ENCODE peak calls at places on chromosomes 11 and 22, in ten cellular contexts. F is HEK293T; R is SW480; A is HT1080; M is retina; U is fibroblast of lung; L is CD4-positive, CD25-positive, alpha-beta regulatory T cell; Q is AG09309; J is LHCN-M2; V is fibroblast of pulmonary artery. N is an unnamed sample.

GRCh38 chr11:86101493-86101892 is 32.6 kb upstream of the PICALM start:
- DNase-seq in Q (no peak), V (peak), U (peak), R (no peak), L (no peak), M (no peak), A (peak), J (peak), F (no peak), N (no peak)

GRCh38 chr22:31253949-31254348 is 38.3 kb downstream of the PIK3IP1 start:
- DNase-seq in V (peak), J (no peak), R (peak), A (no peak), U (peak), Q (no peak), M (no peak), F (no peak), L (no peak), N (peak)

GRCh38 chr11:127789887-127790286 is 789.3 kb upstream of the KIRREL3 start:
- DNase-seq in Q (no peak), U (peak), J (peak), M (peak), R (peak), A (peak), L (no peak), F (peak), V (no peak), N (no peak)

GRCh38 chr22:25413620-25414019 is 150.9 kb upstream of the GRK3 start:
- DNase-seq in M (no peak), L (no peak), Q (no peak), F (no peak), A (no peak), R (no peak), J (no peak), V (no peak), U (no peak), N (no peak)

GRCh38 chr11:103773537-103773936 is 262.9 kb upstream of the DDI1 start:
- DNase-seq in V (no peak), F (no peak), M (no peak), U (no peak), L (no peak), J (no peak), Q (no peak), A (no peak), R (no peak), N (no peak)

GRCh38 chr11:96185220-96185768 is 157.7 kb downstream of the MAML2 start:
- DNase-seq in L (no peak), R (no peak), Q (no peak), V (no peak), J (no peak), M (no peak), U (no peak), F (no peak), A (no peak), N (no peak)

GRCh38 chr11:128603752-128604472 is 16.6 kb upstream of the ETS1 start:
- DNase-seq in J (no peak), V (peak), L (no peak), R (peak), F (no peak), Q (no peak), A (no peak), U (no peak), M (no peak), N (no peak)

GRCh38 chr22:47375621-47376321 is 613.3 kb downstream of the TBC1D22A start:
- DNase-seq in M (no peak), R (no peak), V (no peak), F (no peak), A (no peak), U (no peak), Q (no peak), L (no peak), J (no peak), N (peak)

GRCh38 chr11:240315-240714 is 3.5 kb downstream of the PSMD13 start:
- DNase-seq in A (no peak), Q (no peak), F (no peak), V (no peak), L (no peak), M (no peak), R (no peak), J (no peak), U (no peak), N (no peak)

GRCh38 chr11:62883677-62884076 is 3.0 kb downstream of the SLC3A2 start:
- DNase-seq in R (no peak), M (no peak), U (no peak), L (no peak), A (no peak), J (no peak), F (no peak), V (no peak), Q (no peak), N (no peak)

GRCh38 chr22:33584152-33584551 is 336.1 kb downstream of the LARGE1 start:
- DNase-seq in A (no peak), R (no peak), L (no peak), J (no peak), Q (no peak), V (no peak), M (no peak), F (no peak), U (no peak), N (no peak)

GRCh38 chr11:130160460-130161090 is 993 bp downstream of the ST14 start:
- DNase-seq in A (no peak), M (no peak), Q (no peak), F (no peak), J (no peak), L (no peak), U (no peak), V (no peak), R (no peak), N (no peak)

GRCh38 chr11:126925321-126926093 is 75.1 kb downstream of the KIRREL3 start:
- DNase-seq in J (no peak), M (no peak), F (no peak), Q (no peak), R (no peak), V (no peak), L (no peak), A (peak), U (peak), N (no peak)

GRCh38 chr22:20299736-20300136 is 20.1 kb downstream of the DGCR6L start:
- DNase-seq in L (no peak), J (no peak), Q (no peak), R (peak), M (peak), A (no peak), F (no peak), V (peak), U (no peak), N (peak)

GRCh38 chr22:42985541-42985925 is 29.4 kb downstream of the PACSIN2 start:
- DNase-seq in R (no peak), U (no peak), A (no peak), F (no peak), Q (no peak), M (no peak), V (no peak), J (no peak), L (no peak), N (no peak)

GRCh38 chr22:49964493-49965290 is 4.1 kb downstream of the PIM3 start:
- DNase-seq in M (no peak), L (no peak), A (no peak), J (no peak), V (no peak), Q (no peak), F (no peak), U (no peak), R (no peak), N (peak)

GRCh38 chr11:69744435-69744834 is 30.7 kb downstream of the FGF4 start:
- DNase-seq in M (peak), Q (peak), A (peak), J (peak), U (peak), V (peak), R (peak), L (no peak), F (no peak), N (no peak)

GRCh38 chr11:73982595-73982989 is at the start of gene UCP2:
- DNase-seq in J (peak), F (peak), Q (no peak), V (peak), M (no peak), R (peak), A (no peak), U (peak), L (peak), N (peak)

GRCh38 chr22:38291201-38291777 is 18.5 kb upstream of the TMEM184B start:
- DNase-seq in F (no peak), A (no peak), R (no peak), L (no peak), U (no peak), J (no peak), M (no peak), V (no peak), Q (no peak), N (no peak)

GRCh38 chr11:103591554-103591953 is 444.9 kb upstream of the DDI1 start:
- DNase-seq in A (no peak), U (peak), Q (no peak), M (no peak), V (no peak), R (no peak), J (no peak), F (no peak), L (no peak), N (no peak)

GRCh38 chr11:131770801-131771200 is 400.4 kb downstream of the NTM start:
- DNase-seq in A (peak), L (no peak), R (no peak), J (peak), Q (no peak), M (no peak), U (peak), F (no peak), V (peak), N (no peak)

GRCh38 chr11:118054712-118055640 is 21.9 kb upstream of the TMPRSS4 start:
- DNase-seq in L (no peak), F (no peak), J (no peak), Q (no peak), A (no peak), V (no peak), M (no peak), R (no peak), U (peak), N (no peak)

GRCh38 chr11:19374189-19374588 is 133.4 kb upstream of the E2F8 start:
- DNase-seq in M (no peak), J (peak), Q (peak), L (no peak), F (no peak), R (peak), A (peak), V (peak), U (peak), N (no peak)

GRCh38 chr22:28988455-28988854 is 73.2 kb downstream of the C22orf31 start:
- DNase-seq in F (no peak), V (no peak), R (no peak), L (no peak), M (no peak), J (no peak), U (no peak), A (no peak), Q (no peak), N (no peak)